ENCODE peak calls at places on chromosomes 6 and 20, in six cellular contexts. I, H, Z, V, L and A are unnamed samples. For H3K4me1, the result is how much of the 10 kb centered on the place peaks cover.

GRCh38 chr6:157059781-157060180 is 263.5 kb downstream of the TMEM242 start:
- DNase-seq in I (no peak), H (no peak), V (peak), Z (no peak), L (no peak), A (no peak)

GRCh38 chr20:23082846-23083552 is 3.1 kb downstream of the CD93 start:
- DNase-seq in H (no peak), V (no peak), L (no peak), Z (no peak), I (no peak), A (no peak)

GRCh38 chr20:58433759-58434158 is 44.7 kb downstream of the VAPB start:
- DNase-seq in H (no peak), L (peak), Z (no peak), I (no peak), V (peak), A (no peak)

GRCh38 chr6:167049275-167049674 is 50.1 kb downstream of the CEP43 start:
- DNase-seq in Z (no peak), L (no peak), V (no peak), I (no peak), H (no peak), A (no peak)

GRCh38 chr6:104896914-104897313 is 37.2 kb upstream of the HACE1 start:
- DNase-seq in Z (no peak), I (no peak), V (no peak), L (no peak), H (no peak), A (no peak)

GRCh38 chr6:4776967-4777925 is 1.0 kb downstream of the CDYL start:
- DNase-seq in H (no peak), I (no peak), V (peak), Z (no peak), L (peak), A (no peak)

GRCh38 chr6:139839506-139840156 is 465.2 kb upstream of the CITED2 start:
- DNase-seq in Z (no peak), L (no peak), V (no peak), H (no peak), I (no peak), A (no peak)

GRCh38 chr20:2578430-2579192 is 42.2 kb downstream of the TMC2 start:
- DNase-seq in Z (no peak), H (no peak), I (no peak), L (peak), V (no peak), A (no peak)

GRCh38 chr6:12200025-12200424 is 90.1 kb upstream of the EDN1 start:
- DNase-seq in V (no peak), L (no peak), I (no peak), H (no peak), Z (no peak), A (no peak)

GRCh38 chr6:129492260-129492659 is 217.7 kb downstream of the ARHGAP18 start:
- DNase-seq in Z (no peak), L (no peak), V (peak), H (no peak), I (no peak), A (no peak)
- H3K4me1 ChIP-seq in Z (half or more), L (under half), V (under half), H (under half), I (under half), A (under half)

DNA sequence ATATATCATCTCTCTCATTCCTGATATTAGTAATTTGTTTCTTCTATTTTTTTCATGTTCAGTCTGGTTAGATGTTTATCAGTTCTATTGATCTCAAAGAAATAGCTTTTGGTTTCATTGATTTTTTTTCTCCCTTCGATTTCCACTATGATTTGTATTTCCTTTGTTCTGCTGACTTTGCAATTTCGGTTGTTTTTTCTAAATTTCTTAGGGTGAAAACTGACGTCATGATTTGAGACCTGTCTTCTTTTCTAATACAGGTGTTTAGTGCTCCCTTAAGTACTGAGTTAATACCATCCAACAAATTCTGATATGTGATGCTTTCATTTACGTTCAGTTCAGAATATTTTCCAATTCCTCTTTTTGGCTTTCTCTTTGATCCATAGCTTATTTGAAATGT is 25.2 kb downstream of the STX7 start:
- DNase-seq in V (no peak), I (no peak), H (no peak), L (no peak), Z (no peak), A (no peak)
- H3K4me1 ChIP-seq in V (under half), I (under half), H (under half), L (under half), Z (under half), A (under half)

GRCh38 chr6:32105433-32105832 is 3.7 kb downstream of the TNXB start:
- DNase-seq in I (no peak), L (no peak), Z (no peak), V (no peak), H (no peak), A (no peak)

GRCh38 chr6:32109114-32109764 is at the start of gene TNXB:
- DNase-seq in L (peak), H (peak), Z (no peak), V (no peak), I (no peak), A (no peak)

GRCh38 chr6:32108727-32109113 is 418 bp downstream of the TNXB start:
- DNase-seq in V (no peak), L (peak), Z (no peak), I (no peak), H (no peak), A (no peak)

GRCh38 chr6:32108094-32108627 is 977 bp downstream of the TNXB start:
- DNase-seq in I (no peak), Z (no peak), L (peak), H (peak), V (no peak), A (peak)

GRCh38 chr6:32107447-32107846 is 1.7 kb downstream of the TNXB start:
- DNase-seq in Z (no peak), H (peak), I (no peak), V (no peak), L (peak), A (no peak)
- H3K4me1 ChIP-seq in Z (under half), H (under half), I (under half), V (under half), L (under half), A (half or more)

GRCh38 chr6:37785688-37786270 is 33.7 kb upstream of the ZFAND3 start:
- DNase-seq in V (no peak), L (no peak), H (no peak), I (no peak), Z (no peak), A (no peak)
- H3K4me1 ChIP-seq in V (under half), L (under half), H (under half), I (under half), Z (under half), A (under half)

DNA sequence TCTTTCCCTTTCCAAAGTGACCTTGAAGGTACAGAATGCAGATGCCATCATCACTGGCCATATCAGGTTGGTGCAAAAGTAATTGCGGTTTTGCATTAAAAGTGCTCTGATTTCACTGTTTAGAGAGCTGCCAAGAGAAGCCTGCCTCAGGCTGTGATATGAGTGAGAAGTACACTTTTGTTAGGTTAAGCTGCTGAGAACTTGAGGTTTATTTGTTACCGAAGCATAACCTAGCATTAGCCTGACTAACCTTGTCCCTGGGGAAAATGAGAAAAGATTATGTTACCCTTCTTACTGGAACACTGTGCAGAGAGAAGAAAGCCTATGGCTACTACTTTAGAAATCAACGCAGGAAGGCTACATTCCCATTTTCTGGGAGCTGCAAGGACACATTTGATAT is 70.5 kb upstream of the RBM24 start:
- DNase-seq in H (no peak), I (no peak), L (no peak), V (no peak), Z (no peak), A (no peak)
- H3K4me1 ChIP-seq in H (under half), I (under half), L (under half), V (under half), Z (under half), A (under half)

GRCh38 chr6:122799916-122800701 is 11.1 kb downstream of the SMPDL3A start:
- DNase-seq in Z (no peak), L (peak), V (no peak), I (no peak), H (no peak), A (no peak)
- H3K4me1 ChIP-seq in Z (under half), L (half or more), V (under half), I (under half), H (under half), A (under half)

GRCh38 chr6:7175463-7175862 is 67.7 kb downstream of the RREB1 start:
- DNase-seq in Z (no peak), H (no peak), I (no peak), L (no peak), V (peak), A (no peak)
- H3K4me1 ChIP-seq in Z (under half), H (under half), I (under half), L (under half), V (under half), A (half or more)

GRCh38 chr20:38093641-38094077 is 60.1 kb downstream of the RPRD1B start:
- DNase-seq in Z (no peak), H (no peak), V (no peak), L (no peak), I (no peak), A (no peak)

GRCh38 chr20:38094373-38094775 is 60.8 kb downstream of the RPRD1B start:
- DNase-seq in V (peak), L (peak), I (no peak), Z (no peak), H (no peak), A (no peak)

GRCh38 chr20:38092260-38092857 is 58.8 kb downstream of the RPRD1B start:
- DNase-seq in L (no peak), Z (no peak), I (no peak), V (no peak), H (no peak), A (no peak)

GRCh38 chr20:38091447-38092216 is 58.1 kb downstream of the RPRD1B start:
- DNase-seq in H (no peak), V (no peak), L (no peak), I (no peak), Z (no peak), A (no peak)

DNA sequence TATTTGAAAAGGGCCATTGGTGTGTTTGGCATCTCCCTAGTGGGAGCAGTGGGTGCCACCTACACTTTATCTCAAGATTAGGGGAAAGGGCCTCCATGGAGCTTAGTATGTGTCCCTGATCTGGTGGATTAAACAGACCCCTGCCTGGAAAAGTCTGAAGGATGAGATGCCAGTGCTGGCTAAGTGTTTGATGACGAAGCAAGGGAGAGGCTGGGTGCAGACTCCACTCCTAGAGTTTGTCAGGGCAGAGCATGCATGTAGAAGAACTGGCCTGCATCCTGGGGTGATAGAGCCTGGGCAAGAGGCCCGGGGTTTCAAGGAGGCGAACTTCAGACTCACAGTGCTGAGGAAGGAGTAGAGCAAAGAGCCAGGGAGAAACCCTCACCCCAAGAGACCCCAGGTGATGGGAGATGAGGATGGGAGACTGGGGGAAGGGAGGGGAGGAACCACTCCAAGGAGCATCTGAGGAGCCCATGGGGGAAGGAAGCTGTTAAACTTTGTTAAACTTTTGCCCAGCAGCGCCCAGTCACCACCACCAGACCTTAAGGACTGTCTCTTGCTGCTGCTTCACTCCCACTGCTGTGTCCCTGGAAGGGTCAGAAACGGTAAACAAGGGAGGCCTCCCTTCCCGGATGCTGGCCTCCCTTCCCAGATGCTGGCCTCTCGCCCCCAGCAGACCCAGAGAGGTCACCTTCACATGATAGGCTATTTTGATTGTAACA is 61.6 kb downstream of the RPRD1B start:
- DNase-seq in L (no peak), Z (no peak), H (no peak), I (no peak), V (no peak), A (no peak)
- H3K4me1 ChIP-seq in L (under half), Z (under half), H (under half), I (under half), V (under half), A (under half)

GRCh38 chr20:62642666-62643520 is 590 bp downstream of the SLCO4A1 start:
- DNase-seq in I (no peak), V (peak), H (no peak), L (no peak), Z (no peak), A (no peak)
- H3K4me1 ChIP-seq in I (under half), V (under half), H (under half), L (under half), Z (half or more), A (half or more)